ENCODE peak calls at places on chromosome 21, in four cellular contexts. W, F, V and R are unnamed samples.

GRCh38 chr21:28325618-28326017 is 667.1 kb downstream of the LTN1 start:
- DNase-seq in W (no peak), F (no peak), V (no peak), R (no peak)

GRCh38 chr21:36987845-36988244 is 18.7 kb upstream of the RIPPLY3 start:
- DNase-seq in W (no peak), F (no peak), V (no peak), R (no peak)

GRCh38 chr21:37220433-37220980 is 46.6 kb downstream of the VPS26C start:
- DNase-seq in W (no peak), F (no peak), V (no peak), R (no peak)

GRCh38 chr21:43189936-43190335 is 21.1 kb downstream of the CRYAA start:
- DNase-seq in W (no peak), F (no peak), V (no peak), R (no peak)

GRCh38 chr21:42291751-42292562 is 23.3 kb downstream of the TFF3 start:
- DNase-seq in W (no peak), F (no peak), V (no peak), R (no peak)

GRCh38 chr21:15967661-15968060 is 237.9 kb downstream of the USP25 start:
- DNase-seq in W (no peak), F (no peak), V (no peak), R (no peak)

GRCh38 chr21:42496839-42497202 is 797 bp upstream of the RSPH1 start:
- DNase-seq in W (no peak), F (no peak), V (no peak), R (no peak)

GRCh38 chr21:21028275-21028814 is 30.1 kb downstream of the NCAM2 start:
- DNase-seq in W (no peak), F (no peak), V (no peak), R (no peak)

GRCh38 chr21:39518055-39518844 is 66.5 kb downstream of the SH3BGR start:
- DNase-seq in W (peak), F (peak), V (peak), R (peak)

GRCh38 chr21:41295721-41296254 is 20.8 kb upstream of the FAM3B start:
- DNase-seq in W (no peak), F (no peak), V (no peak), R (no peak)

GRCh38 chr21:38159355-38159754 is 97.4 kb upstream of the KCNJ15 start:
- DNase-seq in W (peak), F (peak), V (peak), R (peak)

GRCh38 chr21:26409735-26410134 is 163.4 kb downstream of the CYYR1 start:
- DNase-seq in W (no peak), F (no peak), V (no peak), R (no peak)

GRCh38 chr21:33289199-33289819 is 23.1 kb downstream of the IL10RB start:
- DNase-seq in W (no peak), F (no peak), V (no peak), R (no peak)

GRCh38 chr21:38925923-38926322 is 120.2 kb downstream of the ETS2 start:
- DNase-seq in W (no peak), F (no peak), V (no peak), R (no peak)

GRCh38 chr21:18164933-18165332 is 79.7 kb upstream of the CHODL start:
- DNase-seq in W (no peak), F (no peak), V (no peak), R (no peak)

GRCh38 chr21:36589352-36589971 is 109.5 kb upstream of the SIM2 start:
- DNase-seq in W (peak), F (peak), V (peak), R (peak)

GRCh38 chr21:29434081-29434480 is 135.4 kb downstream of the BACH1 start:
- DNase-seq in W (peak), F (no peak), V (no peak), R (no peak)

GRCh38 chr21:29433366-29434059 is 134.8 kb downstream of the BACH1 start:
- DNase-seq in W (no peak), F (no peak), V (no peak), R (no peak)

GRCh38 chr21:29431680-29432079 is 133.0 kb downstream of the BACH1 start:
- DNase-seq in W (no peak), F (no peak), V (no peak), R (no peak)

GRCh38 chr21:29436650-29437049 is 137.9 kb downstream of the BACH1 start:
- DNase-seq in W (no peak), F (no peak), V (no peak), R (no peak)

GRCh38 chr21:29436143-29436542 is 137.4 kb downstream of the BACH1 start:
- DNase-seq in W (no peak), F (no peak), V (no peak), R (no peak)
- TF ChIP-seq SPI1 in W (no peak), F (no peak), V (no peak), R (no peak)

GRCh38 chr21:19461481-19462205 is 1058.1 kb upstream of the TMPRSS15 start:
- DNase-seq in W (no peak), F (no peak), V (peak), R (no peak)

GRCh38 chr21:19463966-19464365 is 1060.4 kb upstream of the TMPRSS15 start:
- DNase-seq in W (no peak), F (no peak), V (no peak), R (no peak)

DNA sequence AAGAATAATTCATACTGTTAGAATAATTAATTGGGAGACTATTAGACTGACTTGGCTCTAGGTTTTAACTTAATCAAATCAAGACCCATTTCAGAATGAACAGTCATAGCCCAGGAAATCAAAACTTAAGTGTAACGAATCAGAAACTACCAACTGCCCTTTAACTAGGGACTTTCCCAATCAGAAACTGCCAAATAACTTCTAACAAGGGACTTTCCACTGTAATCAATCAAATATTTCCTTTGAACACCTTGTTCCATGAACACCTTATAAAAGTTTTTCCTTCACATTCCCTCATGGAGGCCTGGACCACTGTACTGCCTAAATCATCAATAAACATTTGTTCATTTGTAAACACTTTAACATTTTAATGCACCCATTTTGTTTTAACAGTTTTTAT is 1054.7 kb upstream of the TMPRSS15 start:
- DNase-seq in W (no peak), F (no peak), V (no peak), R (no peak)
- TF ChIP-seq SPI1 in W (no peak), F (no peak), V (no peak), R (no peak)

DNA sequence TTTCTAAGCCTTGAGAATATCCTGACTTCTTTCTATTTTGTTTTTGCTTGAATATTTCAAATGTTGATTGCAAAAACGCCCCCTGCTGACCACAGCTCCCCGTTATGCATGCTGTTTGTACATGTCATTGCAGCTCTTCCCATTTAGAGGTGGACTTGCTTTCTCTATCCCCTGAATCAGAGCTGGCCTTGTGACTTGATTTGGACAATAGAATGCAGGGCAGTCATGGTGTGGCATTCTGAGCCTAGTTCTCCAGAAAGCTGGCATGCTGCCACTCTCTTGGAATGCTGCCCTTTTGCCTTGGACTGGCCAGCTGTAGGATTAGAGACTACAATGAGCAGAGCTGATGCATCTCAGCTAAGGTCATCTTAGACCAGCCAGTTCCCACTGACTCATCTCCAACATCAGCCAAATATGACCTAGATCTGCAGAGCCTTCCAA is 1561.5 kb downstream of the MRPL39 start:
- DNase-seq in W (no peak), F (no peak), V (peak), R (peak)
- TF ChIP-seq SPI1 in W (no peak), F (no peak), V (no peak), R (no peak)

DNA sequence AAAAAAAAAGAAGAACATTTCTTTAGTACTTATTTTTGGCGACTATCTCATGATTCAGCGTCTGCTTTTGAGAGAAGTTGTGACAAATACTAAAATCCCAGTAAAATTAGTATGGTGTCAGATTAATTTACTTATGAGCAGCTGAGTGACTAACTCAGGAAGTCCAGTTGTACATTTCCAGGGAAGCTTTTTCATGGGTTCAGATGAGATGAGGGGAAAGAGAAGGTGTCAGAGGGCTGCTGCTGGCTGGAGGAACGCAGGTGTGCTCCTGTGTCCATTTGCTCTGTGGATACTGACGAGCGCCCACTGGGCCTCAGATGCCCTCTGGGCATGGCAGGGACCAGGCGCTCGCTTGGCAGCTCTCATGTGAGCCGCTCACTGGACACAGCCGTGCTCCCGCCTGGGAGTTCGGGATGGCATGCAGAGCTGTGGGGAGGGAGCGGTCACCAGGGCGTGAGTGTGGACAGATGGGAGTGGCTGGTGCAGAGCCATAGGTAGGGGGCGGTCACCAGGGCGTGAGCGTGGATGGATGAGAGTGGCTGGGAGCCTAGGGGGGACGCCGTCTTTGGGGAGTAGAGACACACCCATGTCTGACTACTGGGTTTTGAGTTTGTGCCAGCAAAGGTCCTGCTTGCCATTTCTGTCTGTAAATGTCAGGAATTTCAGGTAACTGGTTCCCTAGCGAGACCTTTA is 55.0 kb downstream of the ADARB1 start:
- DNase-seq in W (no peak), F (no peak), V (no peak), R (no peak)
- TF ChIP-seq SPI1 in W (no peak), F (no peak), V (no peak), R (no peak)

DNA sequence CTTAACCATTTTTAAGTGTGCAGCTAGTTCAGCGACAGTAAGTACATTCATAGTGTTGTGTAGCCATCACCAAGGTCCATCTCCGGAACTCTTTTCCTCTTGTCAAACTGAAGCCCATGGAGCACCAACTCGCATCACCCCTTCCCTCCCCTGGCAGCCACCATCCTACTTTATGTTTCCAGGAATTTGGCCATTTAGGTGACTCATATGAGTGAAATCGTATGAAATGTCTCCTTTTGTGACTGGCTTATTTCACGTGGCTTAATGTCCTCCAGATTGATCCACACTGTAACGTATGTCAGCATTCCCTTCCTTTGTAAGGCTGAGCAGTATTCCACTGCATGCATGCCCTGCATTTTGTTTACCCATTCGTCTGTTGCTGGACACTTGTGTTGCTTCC is 2.5 kb downstream of the COL6A2 start:
- DNase-seq in W (no peak), F (no peak), V (no peak), R (no peak)
- TF ChIP-seq SPI1 in W (no peak), F (no peak), V (no peak), R (no peak)